ENCODE peak calls at places on chromosome X, in five cellular contexts. One of them, this sample, is unnamed.

GRCh38 chrX:26851981-26852380 is 611.2 kb downstream of the PPP4R3C start:
- DNase-seq in activated CD8-positive, alpha-beta memory T cell treated with anti-CD3 and anti-CD28 coated beads, Interleukin-2, amount 50 U/mL, for 48 hours: no peak
- DNase-seq in AG08395: no peak
- DNase-seq in aorta: no peak
- DNase-seq in activated naive CD4-positive, alpha-beta T cell treated with Interleukin-2 at 50 U/mL for 16 hours: no peak
- DNase-seq in this sample: no peak

GRCh38 chrX:108131471-108131870 is 39.9 kb downstream of the ATG4A start:
- DNase-seq in aorta: no peak
- DNase-seq in activated CD8-positive, alpha-beta memory T cell treated with anti-CD3 and anti-CD28 coated beads, Interleukin-2, amount 50 U/mL, for 48 hours: no peak
- DNase-seq in activated naive CD4-positive, alpha-beta T cell treated with Interleukin-2 at 50 U/mL for 16 hours: no peak
- DNase-seq in AG08395: peak; percentile 15
- DNase-seq in this sample: no peak

GRCh38 chrX:31397119-31397518 is 325.3 kb upstream of the FTHL17 start:
- DNase-seq in activated naive CD4-positive, alpha-beta T cell treated with Interleukin-2 at 50 U/mL for 16 hours: no peak
- DNase-seq in activated CD8-positive, alpha-beta memory T cell treated with anti-CD3 and anti-CD28 coated beads, Interleukin-2, amount 50 U/mL, for 48 hours: no peak
- DNase-seq in aorta: no peak
- DNase-seq in AG08395: peak; percentile 52
- DNase-seq in this sample: no peak

GRCh38 chrX:132561974-132562373 is 73.1 kb upstream of the MBNL3 start:
- DNase-seq in activated naive CD4-positive, alpha-beta T cell treated with Interleukin-2 at 50 U/mL for 16 hours: no peak
- DNase-seq in activated CD8-positive, alpha-beta memory T cell treated with anti-CD3 and anti-CD28 coated beads, Interleukin-2, amount 50 U/mL, for 48 hours: no peak
- DNase-seq in aorta: no peak
- DNase-seq in AG08395: no peak
- DNase-seq in this sample: no peak

GRCh38 chrX:57821703-57822375 is 88.4 kb downstream of the ZXDA start:
- DNase-seq in AG08395: peak; percentile 64
- DNase-seq in aorta: no peak
- DNase-seq in activated naive CD4-positive, alpha-beta T cell treated with Interleukin-2 at 50 U/mL for 16 hours: no peak
- DNase-seq in activated CD8-positive, alpha-beta memory T cell treated with anti-CD3 and anti-CD28 coated beads, Interleukin-2, amount 50 U/mL, for 48 hours: no peak
- DNase-seq in this sample: peak; percentile 9

GRCh38 chrX:74179071-74179470 is 124.9 kb upstream of the ZCCHC13 start:
- DNase-seq in activated CD8-positive, alpha-beta memory T cell treated with anti-CD3 and anti-CD28 coated beads, Interleukin-2, amount 50 U/mL, for 48 hours: no peak
- DNase-seq in AG08395: no peak
- DNase-seq in aorta: no peak
- DNase-seq in activated naive CD4-positive, alpha-beta T cell treated with Interleukin-2 at 50 U/mL for 16 hours: no peak
- DNase-seq in this sample: no peak

GRCh38 chrX:13283968-13284914 is 35.6 kb downstream of the ATXN3L start:
- DNase-seq in activated CD8-positive, alpha-beta memory T cell treated with anti-CD3 and anti-CD28 coated beads, Interleukin-2, amount 50 U/mL, for 48 hours: no peak
- DNase-seq in activated naive CD4-positive, alpha-beta T cell treated with Interleukin-2 at 50 U/mL for 16 hours: no peak
- DNase-seq in AG08395: peak; percentile 65
- DNase-seq in aorta: no peak
- DNase-seq in this sample: no peak

GRCh38 chrX:120305531-120306145 is 5.6 kb downstream of the TMEM255A start:
- DNase-seq in AG08395: peak; percentile 8
- DNase-seq in aorta: no peak
- DNase-seq in activated CD8-positive, alpha-beta memory T cell treated with anti-CD3 and anti-CD28 coated beads, Interleukin-2, amount 50 U/mL, for 48 hours: no peak
- DNase-seq in activated naive CD4-positive, alpha-beta T cell treated with Interleukin-2 at 50 U/mL for 16 hours: no peak
- DNase-seq in this sample: no peak

GRCh38 chrX:13398073-13398823 is 78.4 kb upstream of the ATXN3L start:
- DNase-seq in activated CD8-positive, alpha-beta memory T cell treated with anti-CD3 and anti-CD28 coated beads, Interleukin-2, amount 50 U/mL, for 48 hours: no peak
- DNase-seq in activated naive CD4-positive, alpha-beta T cell treated with Interleukin-2 at 50 U/mL for 16 hours: peak; percentile 2
- DNase-seq in AG08395: peak; percentile 96
- DNase-seq in aorta: peak; percentile 76
- DNase-seq in this sample: peak; percentile 62

GRCh38 chrX:79153348-79153747 is 8.9 kb downstream of the GPR174 start:
- DNase-seq in AG08395: no peak
- DNase-seq in activated naive CD4-positive, alpha-beta T cell treated with Interleukin-2 at 50 U/mL for 16 hours: no peak
- DNase-seq in aorta: no peak
- DNase-seq in activated CD8-positive, alpha-beta memory T cell treated with anti-CD3 and anti-CD28 coated beads, Interleukin-2, amount 50 U/mL, for 48 hours: no peak
- DNase-seq in this sample: no peak

GRCh38 chrX:16839852-16840460 is 30.2 kb downstream of the RBBP7 start:
- DNase-seq in activated CD8-positive, alpha-beta memory T cell treated with anti-CD3 and anti-CD28 coated beads, Interleukin-2, amount 50 U/mL, for 48 hours: no peak
- DNase-seq in activated naive CD4-positive, alpha-beta T cell treated with Interleukin-2 at 50 U/mL for 16 hours: no peak
- DNase-seq in AG08395: peak; percentile 38
- DNase-seq in aorta: no peak
- DNase-seq in this sample: peak; percentile 41

GRCh38 chrX:107567370-107567769 is 60.9 kb upstream of the PRPS1 start:
- DNase-seq in activated naive CD4-positive, alpha-beta T cell treated with Interleukin-2 at 50 U/mL for 16 hours: no peak
- DNase-seq in aorta: no peak
- DNase-seq in activated CD8-positive, alpha-beta memory T cell treated with anti-CD3 and anti-CD28 coated beads, Interleukin-2, amount 50 U/mL, for 48 hours: no peak
- DNase-seq in AG08395: no peak
- DNase-seq in this sample: no peak

GRCh38 chrX:6738518-6739470 is 203.9 kb upstream of the VCX3A start:
- DNase-seq in activated naive CD4-positive, alpha-beta T cell treated with Interleukin-2 at 50 U/mL for 16 hours: no peak
- DNase-seq in AG08395: no peak
- DNase-seq in activated CD8-positive, alpha-beta memory T cell treated with anti-CD3 and anti-CD28 coated beads, Interleukin-2, amount 50 U/mL, for 48 hours: no peak
- DNase-seq in aorta: no peak
- DNase-seq in this sample: no peak

GRCh38 chrX:70426286-70427278 is 3.5 kb downstream of the GDPD2 start:
- DNase-seq in activated CD8-positive, alpha-beta memory T cell treated with anti-CD3 and anti-CD28 coated beads, Interleukin-2, amount 50 U/mL, for 48 hours: no peak
- DNase-seq in activated naive CD4-positive, alpha-beta T cell treated with Interleukin-2 at 50 U/mL for 16 hours: no peak
- DNase-seq in AG08395: no peak
- DNase-seq in aorta: no peak
- DNase-seq in this sample: no peak

GRCh38 chrX:44675364-44676024 is 132.8 kb upstream of the FUNDC1 start:
- DNase-seq in activated naive CD4-positive, alpha-beta T cell treated with Interleukin-2 at 50 U/mL for 16 hours: no peak
- DNase-seq in activated CD8-positive, alpha-beta memory T cell treated with anti-CD3 and anti-CD28 coated beads, Interleukin-2, amount 50 U/mL, for 48 hours: no peak
- DNase-seq in aorta: no peak
- DNase-seq in AG08395: peak; percentile 83
- DNase-seq in this sample: no peak

GRCh38 chrX:119389214-119389613 is 9.9 kb upstream of the SLC25A43 start:
- DNase-seq in AG08395: no peak
- DNase-seq in aorta: no peak
- DNase-seq in activated naive CD4-positive, alpha-beta T cell treated with Interleukin-2 at 50 U/mL for 16 hours: no peak
- DNase-seq in activated CD8-positive, alpha-beta memory T cell treated with anti-CD3 and anti-CD28 coated beads, Interleukin-2, amount 50 U/mL, for 48 hours: no peak
- DNase-seq in this sample: no peak

GRCh38 chrX:63330681-63331080 is 20.5 kb downstream of the SPIN4 start:
- DNase-seq in AG08395: no peak
- DNase-seq in aorta: no peak
- DNase-seq in activated CD8-positive, alpha-beta memory T cell treated with anti-CD3 and anti-CD28 coated beads, Interleukin-2, amount 50 U/mL, for 48 hours: no peak
- DNase-seq in activated naive CD4-positive, alpha-beta T cell treated with Interleukin-2 at 50 U/mL for 16 hours: no peak
- DNase-seq in this sample: peak; percentile 24

GRCh38 chrX:49192722-49193328 is 6.7 kb upstream of the PRICKLE3 start:
- DNase-seq in activated CD8-positive, alpha-beta memory T cell treated with anti-CD3 and anti-CD28 coated beads, Interleukin-2, amount 50 U/mL, for 48 hours: no peak
- DNase-seq in activated naive CD4-positive, alpha-beta T cell treated with Interleukin-2 at 50 U/mL for 16 hours: peak; percentile 34
- DNase-seq in AG08395: peak; percentile 21
- DNase-seq in aorta: no peak
- DNase-seq in this sample: peak; percentile 60

GRCh38 chrX:24215282-24215681 is 65.8 kb downstream of the ZFX start:
- DNase-seq in activated naive CD4-positive, alpha-beta T cell treated with Interleukin-2 at 50 U/mL for 16 hours: no peak
- DNase-seq in aorta: no peak
- DNase-seq in AG08395: no peak
- DNase-seq in activated CD8-positive, alpha-beta memory T cell treated with anti-CD3 and anti-CD28 coated beads, Interleukin-2, amount 50 U/mL, for 48 hours: no peak
- DNase-seq in this sample: no peak

GRCh38 chrX:110051559-110051958 is 48.6 kb downstream of the TMEM164 start:
- DNase-seq in aorta: no peak
- DNase-seq in activated naive CD4-positive, alpha-beta T cell treated with Interleukin-2 at 50 U/mL for 16 hours: no peak
- DNase-seq in AG08395: no peak
- DNase-seq in activated CD8-positive, alpha-beta memory T cell treated with anti-CD3 and anti-CD28 coated beads, Interleukin-2, amount 50 U/mL, for 48 hours: no peak
- DNase-seq in this sample: no peak